ENCODE peak calls at places on chromosomes 1 and 21, in five cellular contexts. W is IMR-90, Z is mesothelial cell of epicardium, A is suprapubic skin, D is GM12865. I is an unnamed sample.

GRCh38 chr1:149844650-149845255 is 54.6 kb upstream of the BOLA1 start:
- DNase-seq in W (no peak), Z (no peak), A (no peak), D (no peak), I (no peak)

GRCh38 chr1:207319207-207319606 is 2.3 kb upstream of the CD55 start:
- DNase-seq in W (no peak), Z (no peak), A (no peak), D (no peak), I (no peak)

GRCh38 chr21:43923391-43923790 is 58.4 kb downstream of the AGPAT3 start:
- DNase-seq in W (peak; percentile 11), Z (no peak), A (no peak), D (no peak), I (peak; percentile 65)

GRCh38 chr1:227453962-227454361 is 109.4 kb upstream of the ZNF678 start:
- DNase-seq in W (no peak), Z (no peak), A (no peak), D (no peak), I (no peak)

GRCh38 chr1:55612988-55613387 is 397.8 kb upstream of the USP24 start:
- DNase-seq in W (no peak), Z (no peak), A (no peak), D (no peak), I (no peak)

GRCh38 chr1:25702101-25702775 is 85.6 kb downstream of the MAN1C1 start:
- DNase-seq in W (peak; percentile 57), Z (no peak), A (peak; percentile 65), D (no peak), I (no peak)

GRCh38 chr1:68819190-68819829 is 322.4 kb upstream of the DEPDC1 start:
- DNase-seq in W (peak; percentile 1), Z (no peak), A (no peak), D (peak; percentile 2), I (no peak)

GRCh38 chr1:27000817-27001460 is 7.4 kb downstream of the TRNP1 start:
- DNase-seq in W (peak; percentile 75), Z (no peak), A (no peak), D (no peak), I (no peak)

GRCh38 chr1:167654975-167655575 is 25.0 kb downstream of the RCSD1 start:
- DNase-seq in W (no peak), Z (no peak), A (no peak), D (no peak), I (no peak)

DNA sequence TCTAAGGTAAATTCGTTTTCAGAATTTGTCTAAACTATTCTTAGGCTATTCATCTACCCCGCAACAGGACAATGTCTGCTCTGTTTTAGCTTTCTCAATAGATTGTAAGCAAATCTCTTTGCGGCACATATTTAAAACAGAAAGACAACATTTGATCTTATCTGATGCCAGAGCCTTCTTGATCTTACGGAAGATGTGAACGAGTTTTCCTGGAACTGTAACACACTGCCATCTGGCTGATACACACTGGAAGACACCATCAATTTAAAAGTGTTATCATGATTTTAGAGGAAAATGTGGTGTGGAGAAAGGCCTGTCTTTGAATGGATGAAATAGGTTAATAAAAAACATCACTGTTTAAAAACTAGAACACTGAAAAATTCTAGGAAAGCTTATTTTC is 36.1 kb downstream of the COA6 start:
- DNase-seq in W (peak; percentile 8), Z (no peak), A (no peak), D (no peak), I (no peak)
- TF ChIP-seq CTCF in W (no peak), Z (no peak), A (no peak), D (no peak), I (peak; percentile 33)

GRCh38 chr1:81559662-81560350 is 240.9 kb upstream of the ADGRL2 start:
- DNase-seq in W (no peak), Z (no peak), A (no peak), D (no peak), I (no peak)
- TF ChIP-seq CTCF in W (no peak), Z (peak; percentile 45), A (no peak), D (no peak), I (peak; percentile 65)

GRCh38 chr21:29024474-29025327 is at the start of gene USP16:
- DNase-seq in W (peak; percentile 99), Z (peak; percentile 83), A (peak; percentile 98), D (peak; percentile 99), I (peak; percentile 98)
- TF ChIP-seq CTCF in W (peak; percentile 13), Z (no peak), A (peak; percentile 35), D (no peak), I (peak; percentile 23)

GRCh38 chr1:19737413-19737812 is 62.3 kb downstream of the TMCO4 start:
- DNase-seq in W (no peak), Z (no peak), A (no peak), D (no peak), I (no peak)
- TF ChIP-seq CTCF in W (peak; percentile 19), Z (no peak), A (no peak), D (no peak), I (peak; percentile 33)

GRCh38 chr1:53068314-53069084 is 6.5 kb downstream of the PODN start:
- DNase-seq in W (no peak), Z (no peak), A (peak; percentile 71), D (no peak), I (peak; percentile 75)
- TF ChIP-seq CTCF in W (no peak), Z (no peak), A (no peak), D (no peak), I (no peak)

DNA sequence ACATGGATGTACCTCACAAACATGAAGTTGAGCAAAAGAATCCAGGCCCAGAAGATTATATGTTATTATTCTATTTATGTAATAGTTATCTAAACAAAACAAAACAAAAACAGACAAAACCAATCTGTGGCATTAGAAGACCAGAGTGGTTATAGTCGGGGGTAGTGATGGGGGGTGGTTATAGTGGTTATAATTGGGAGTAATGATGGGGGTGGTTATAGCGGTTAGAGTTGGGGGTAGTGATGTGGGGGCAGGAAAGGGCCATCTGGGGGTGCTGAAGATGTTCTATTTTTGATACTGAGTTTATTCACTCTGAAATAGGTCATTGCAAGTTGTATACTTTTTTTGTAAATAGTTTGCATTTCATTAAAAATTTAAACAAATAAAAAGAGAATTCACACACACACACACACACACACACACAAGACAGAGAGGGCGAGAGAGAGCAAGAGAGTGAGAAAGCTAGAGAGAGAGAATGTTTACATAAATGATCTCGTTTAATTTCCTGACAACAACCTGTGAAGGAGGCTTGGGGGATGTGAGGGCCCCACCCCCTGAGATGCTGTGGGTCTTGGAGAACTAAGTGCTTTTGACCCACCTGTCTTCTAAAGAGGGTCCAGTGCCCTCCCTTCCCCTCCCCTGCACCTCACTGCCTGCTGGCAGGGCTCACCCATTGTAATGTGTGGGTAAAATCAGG is 37.4 kb downstream of the RHOU start:
- DNase-seq in W (no peak), Z (no peak), A (no peak), D (no peak), I (no peak)
- TF ChIP-seq CTCF in W (no peak), Z (no peak), A (no peak), D (no peak), I (no peak)